ENCODE peak calls at places on chromosomes 5 and 9, in eight cellular contexts. S, L, X, U, W, K, P and I are unnamed samples.

GRCh38 chr5:1636981-1637638 is 113.3 kb upstream of the LPCAT1 start:
- DNase-seq in L (no peak), S (no peak), X (no peak), P (no peak), K (no peak), U (no peak), W (no peak), I (no peak)

GRCh38 chr5:505946-506555 is 18.2 kb downstream of the SLC9A3 start:
- DNase-seq in L (no peak), K (no peak), S (no peak), X (no peak), U (no peak), W (no peak), P (no peak), I (no peak)

GRCh38 chr5:66406761-66407289 is 189.4 kb upstream of the MAST4 start:
- DNase-seq in L (no peak), K (no peak), P (peak; percentile 28), W (no peak), U (no peak), S (no peak), X (no peak), I (no peak)

GRCh38 chr9:114077162-114077837 is 800 bp downstream of the AMBP start:
- DNase-seq in X (no peak), L (no peak), K (no peak), W (no peak), U (no peak), P (no peak), S (no peak), I (no peak)

GRCh38 chr5:151697452-151697851 is 10.7 kb upstream of the SPARC start:
- DNase-seq in U (no peak), S (no peak), W (no peak), K (no peak), X (no peak), P (peak; percentile 19), L (no peak), I (no peak)

GRCh38 chr9:129849042-129849441 is 13.8 kb downstream of the USP20 start:
- DNase-seq in W (no peak), X (no peak), U (no peak), P (no peak), K (no peak), S (no peak), L (no peak), I (no peak)

GRCh38 chr5:24163091-24163490 is 481.7 kb downstream of the CDH10 start:
- DNase-seq in P (peak; percentile 12), L (no peak), S (peak; percentile 48), K (peak; percentile 82), W (no peak), X (peak; percentile 66), U (no peak), I (no peak)

GRCh38 chr5:129461816-129462396 is 1.8 kb downstream of the ADAMTS19 start:
- DNase-seq in L (no peak), U (no peak), X (no peak), P (no peak), K (no peak), W (no peak), S (no peak), I (peak; percentile 10)

GRCh38 chr9:70020217-70020616 is 23.4 kb upstream of the MAMDC2 start:
- DNase-seq in S (peak; percentile 55), W (no peak), P (no peak), L (no peak), K (no peak), U (no peak), X (peak; percentile 58), I (no peak)

GRCh38 chr5:110865400-110866094 is 126.7 kb downstream of the SLC25A46 start:
- DNase-seq in P (peak; percentile 33), S (peak; percentile 68), X (peak; percentile 76), U (peak; percentile 13), W (peak; percentile 13), K (peak; percentile 36), L (no peak), I (peak; percentile 50)

GRCh38 chr9:22469928-22470544 is 23.4 kb downstream of the DMRTA1 start:
- DNase-seq in K (peak; percentile 50), W (peak; percentile 17), P (peak; percentile 12), U (no peak), L (no peak), S (peak; percentile 61), X (peak; percentile 44), I (no peak)

GRCh38 chr5:150444770-150445169 is 4.8 kb downstream of the RPS14 start:
- DNase-seq in X (no peak), U (no peak), W (no peak), K (no peak), L (no peak), S (no peak), P (no peak), I (no peak)

GRCh38 chr5:33840927-33841547 is 50.8 kb downstream of the ADAMTS12 start:
- DNase-seq in L (no peak), S (no peak), X (no peak), K (no peak), U (no peak), W (no peak), P (no peak), I (no peak)

GRCh38 chr9:125125523-125125922 is 17.8 kb downstream of the SCAI start:
- DNase-seq in W (no peak), X (no peak), P (peak; percentile 42), K (no peak), L (no peak), S (no peak), U (no peak), I (no peak)

GRCh38 chr9:136308262-136309053 is 4.6 kb upstream of the CCDC187 start:
- DNase-seq in P (no peak), L (no peak), K (no peak), S (no peak), W (no peak), U (no peak), X (no peak), I (no peak)

GRCh38 chr5:16894236-16895057 is 41.6 kb downstream of the MYO10 start:
- DNase-seq in U (peak; percentile 79), P (peak; percentile 98), L (no peak), S (peak; percentile 95), W (peak; percentile 85), X (peak; percentile 96), K (peak; percentile 90), I (no peak)

GRCh38 chr5:122403965-122404364 is 91.9 kb downstream of the SNCAIP start:
- DNase-seq in K (no peak), P (no peak), S (no peak), U (no peak), L (no peak), X (no peak), W (no peak), I (no peak)

GRCh38 chr5:157143127-157143959 is 678 bp upstream of the MED7 start:
- DNase-seq in W (no peak), L (no peak), K (peak; percentile 82), U (peak; percentile 12), P (peak; percentile 21), X (peak; percentile 38), S (peak; percentile 18), I (peak; percentile 66)

GRCh38 chr9:76018767-76019166 is 128.3 kb downstream of the PCSK5 start:
- DNase-seq in X (no peak), L (no peak), U (no peak), S (no peak), P (peak; percentile 19), W (no peak), K (no peak), I (no peak)

GRCh38 chr5:142748568-142749249 is 21.5 kb upstream of the ARHGAP26 start:
- DNase-seq in K (peak; percentile 51), W (no peak), S (peak; percentile 67), U (peak; percentile 18), X (peak; percentile 84), L (no peak), P (no peak), I (no peak)

GRCh38 chr5:78613151-78613533 is 35.4 kb downstream of the LHFPL2 start:
- DNase-seq in W (no peak), K (no peak), S (no peak), L (no peak), U (no peak), P (no peak), X (no peak), I (no peak)

GRCh38 chr9:101951598-101951997 is 213.2 kb upstream of the GRIN3A start:
- DNase-seq in S (no peak), K (no peak), U (no peak), W (no peak), P (no peak), L (no peak), X (no peak), I (no peak)
- TF ChIP-seq CTCF in S (no peak), K (no peak), U (no peak), W (no peak), P (no peak), L (no peak), X (no peak), I (no peak)

GRCh38 chr5:178674334-178674733 is 47.5 kb upstream of the CLK4 start:
- DNase-seq in P (peak; percentile 47), L (no peak), U (no peak), S (no peak), X (no peak), W (peak; percentile 11), K (no peak), I (no peak)

GRCh38 chr5:178675922-178676321 is 49.1 kb upstream of the CLK4 start:
- DNase-seq in L (no peak), X (peak; percentile 55), W (no peak), K (peak; percentile 94), U (no peak), S (peak; percentile 91), P (peak; percentile 4), I (no peak)

GRCh38 chr5:178672635-178673034 is 45.8 kb upstream of the CLK4 start:
- DNase-seq in W (no peak), L (no peak), K (no peak), U (no peak), S (no peak), P (no peak), X (no peak), I (peak; percentile 27)

GRCh38 chr5:178673801-178674200 is 47.0 kb upstream of the CLK4 start:
- DNase-seq in S (no peak), K (no peak), U (no peak), W (no peak), L (no peak), X (peak; percentile 66), P (no peak), I (no peak)

DNA sequence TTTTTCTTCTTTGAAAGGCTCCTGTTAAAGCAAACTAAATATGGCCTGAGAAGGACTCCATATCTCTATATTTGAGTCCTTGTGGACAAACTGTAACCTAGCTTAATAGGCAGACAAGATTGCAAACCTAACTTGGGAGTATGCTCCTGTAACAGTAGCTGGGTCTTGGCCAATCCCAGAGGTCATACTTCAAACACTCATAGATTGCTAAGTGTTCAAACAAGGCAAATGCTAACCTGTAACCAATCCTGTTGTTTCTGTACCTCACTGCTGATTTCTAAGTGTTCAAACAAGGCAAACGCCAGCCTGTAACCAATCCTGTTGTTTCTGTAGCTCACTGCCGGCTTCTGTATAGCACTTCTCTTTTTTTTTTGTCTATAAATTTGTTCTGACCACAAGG is 50.6 kb upstream of the CLK4 start:
- DNase-seq in X (no peak), K (no peak), W (no peak), P (no peak), U (no peak), S (peak; percentile 71), L (no peak), I (no peak)
- TF ChIP-seq CTCF in X (no peak), K (no peak), W (no peak), P (no peak), U (no peak), S (no peak), L (no peak), I (no peak)

GRCh38 chr9:111037744-111038335 is 430 bp downstream of the LPAR1 start:
- DNase-seq in P (peak; percentile 44), W (no peak), L (no peak), X (peak; percentile 11), S (no peak), K (peak; percentile 41), U (no peak), I (peak; percentile 75)
- TF ChIP-seq CTCF in P (no peak), W (peak; percentile 65), L (no peak), X (no peak), S (peak; percentile 7), K (peak; percentile 44), U (peak; percentile 51), I (peak; percentile 36)

GRCh38 chr5:172929371-172929838 is 29.8 kb upstream of the RPL26L1 start:
- DNase-seq in K (no peak), P (peak; percentile 96), S (no peak), L (no peak), U (no peak), W (peak; percentile 99), X (no peak), I (no peak)
- TF ChIP-seq CTCF in K (no peak), P (no peak), S (no peak), L (no peak), U (no peak), W (peak; percentile 65), X (no peak), I (no peak)